ENCODE peak calls at places on chromosomes 6 and 20, in seven cellular contexts. L is AG04450; T is fibroblast of pulmonary artery; D is neural progenitor cell; X is psoas muscle; I is CD8-positive, alpha-beta memory T cell; K is adipocyte. Q is an unnamed sample.

GRCh38 chr6:39553811-39554802 is 171.1 kb downstream of the KIF6 start:
- DNase-seq in L (no peak), T (no peak), D (no peak), X (peak), I (no peak), K (no peak), Q (no peak)

GRCh38 chr6:148441454-148441911 is 98.8 kb downstream of the SASH1 start:
- DNase-seq in L (no peak), T (peak), D (no peak), X (no peak), I (no peak), K (peak), Q (no peak)

GRCh38 chr6:153449279-153449678 is 318.2 kb upstream of the RGS17 start:
- DNase-seq in L (no peak), T (no peak), D (no peak), X (no peak), I (no peak), K (no peak), Q (no peak)

GRCh38 chr20:48189177-48189576 is 403.9 kb upstream of the SULF2 start:
- DNase-seq in L (no peak), T (peak), D (peak), X (no peak), I (no peak), K (peak), Q (no peak)

GRCh38 chr20:24765316-24766142 is 183.5 kb upstream of the CST7 start:
- DNase-seq in L (no peak), T (no peak), D (no peak), X (no peak), I (no peak), K (no peak), Q (no peak)

GRCh38 chr6:158939255-158940170 is 60.5 kb downstream of the RSPH3 start:
- DNase-seq in L (no peak), T (no peak), D (peak), X (no peak), I (no peak), K (no peak), Q (no peak)

GRCh38 chr6:33856655-33857054 is 52.9 kb upstream of the MLN start:
- DNase-seq in L (no peak), T (no peak), D (no peak), X (no peak), I (peak), K (no peak), Q (no peak)

GRCh38 chr20:61718361-61718760 is 347.3 kb downstream of the TAF4 start:
- DNase-seq in L (no peak), T (no peak), D (no peak), X (no peak), I (no peak), K (no peak), Q (no peak)

GRCh38 chr6:11337306-11337705 is 104.8 kb upstream of the NEDD9 start:
- DNase-seq in L (no peak), T (no peak), D (no peak), X (no peak), I (no peak), K (no peak), Q (no peak)

GRCh38 chr20:64212750-64213149 is 42.8 kb upstream of the PCMTD2 start:
- DNase-seq in L (no peak), T (peak), D (no peak), X (peak), I (no peak), K (peak), Q (no peak)

GRCh38 chr6:142686719-142686996 is 258.3 kb downstream of the HIVEP2 start:
- DNase-seq in L (no peak), T (no peak), D (no peak), X (no peak), I (no peak), K (no peak), Q (no peak)

GRCh38 chr20:54078296-54078695 is 7.9 kb upstream of the BCAS1 start:
- DNase-seq in L (no peak), T (no peak), D (no peak), X (no peak), I (no peak), K (no peak), Q (no peak)

GRCh38 chr20:38151455-38151854 is 13.6 kb downstream of the TGM2 start:
- DNase-seq in L (no peak), T (no peak), D (no peak), X (no peak), I (no peak), K (no peak), Q (no peak)

GRCh38 chr6:55825402-55826051 is 49.9 kb downstream of the BMP5 start:
- DNase-seq in L (peak), T (peak), D (peak), X (no peak), I (no peak), K (peak), Q (peak)

GRCh38 chr20:45049438-45049837 is 51.5 kb downstream of the KCNS1 start:
- DNase-seq in L (no peak), T (no peak), D (no peak), X (no peak), I (no peak), K (no peak), Q (no peak)
- H3K4me3 ChIP-seq in L (no peak), T (no peak), D (no peak), X (no peak), I (no peak), K (no peak), Q (no peak)

GRCh38 chr20:46683620-46683938 is 5.7 kb downstream of the TP53RK start:
- DNase-seq in L (no peak), T (no peak), D (no peak), X (no peak), I (no peak), K (no peak), Q (no peak)

GRCh38 chr20:46683068-46683477 is 6.2 kb downstream of the TP53RK start:
- DNase-seq in L (no peak), T (peak), D (no peak), X (no peak), I (no peak), K (no peak), Q (no peak)

GRCh38 chr20:46681032-46681854 is 8.0 kb downstream of the TP53RK start:
- DNase-seq in L (no peak), T (peak), D (peak), X (no peak), I (peak), K (peak), Q (no peak)

GRCh38 chr20:46682063-46682821 is 7.0 kb downstream of the TP53RK start:
- DNase-seq in L (no peak), T (no peak), D (peak), X (no peak), I (no peak), K (no peak), Q (no peak)

DNA sequence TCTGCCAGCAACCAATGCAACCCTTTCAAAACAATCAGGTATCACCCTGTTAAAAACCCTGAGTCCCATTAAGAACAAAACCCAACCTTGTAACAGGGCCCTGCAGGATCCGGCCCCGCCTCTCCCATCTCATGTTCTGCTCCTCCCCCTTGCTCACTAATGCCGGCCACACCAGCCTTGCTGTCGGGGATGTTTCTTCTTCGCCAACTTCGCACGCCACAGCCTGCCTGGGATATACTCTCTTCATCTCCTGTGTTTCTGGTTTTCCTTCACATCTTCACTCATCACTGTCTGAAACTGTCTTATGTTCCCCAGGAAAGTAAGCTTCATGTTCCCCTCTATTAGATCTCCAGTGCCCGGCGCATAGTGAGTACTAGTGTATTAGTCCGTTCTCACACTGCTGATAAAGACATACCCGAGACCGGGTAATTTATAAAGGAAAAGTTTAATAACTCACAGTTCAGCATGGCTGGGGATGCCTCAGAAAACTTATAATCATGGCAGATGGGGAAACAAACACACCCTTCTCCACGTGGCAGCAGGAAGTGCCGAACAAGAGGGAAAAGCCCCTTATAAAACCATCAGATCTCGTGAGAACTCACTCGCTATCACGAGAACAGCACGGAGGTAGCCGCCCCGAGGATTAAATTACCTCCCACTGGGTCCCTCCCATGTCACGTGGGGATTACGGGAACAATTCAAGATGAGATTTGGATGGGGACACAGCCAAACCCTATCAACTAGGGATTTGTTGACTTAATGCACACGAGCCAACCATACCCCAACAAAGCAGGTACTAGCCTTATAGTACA is 5.1 kb downstream of the TP53RK start:
- DNase-seq in L (peak), T (peak), D (peak), X (peak), I (no peak), K (peak), Q (no peak)
- H3K4me3 ChIP-seq in L (peak), T (peak), D (peak), X (peak), I (no peak), K (peak), Q (peak)

GRCh38 chr6:108118791-108119211 is 44.3 kb upstream of the OSTM1 start:
- DNase-seq in L (no peak), T (no peak), D (peak), X (no peak), I (no peak), K (no peak), Q (no peak)
- H3K4me3 ChIP-seq in L (peak), T (peak), D (peak), X (peak), I (peak), K (peak), Q (peak)

GRCh38 chr6:87832025-87832825 is 130.2 kb upstream of the AKIRIN2 start:
- DNase-seq in L (no peak), T (peak), D (no peak), X (no peak), I (no peak), K (peak), Q (no peak)
- H3K4me3 ChIP-seq in L (peak), T (peak), D (no peak), X (peak), I (peak), K (peak), Q (peak)

GRCh38 chr6:125099211-125100017 is 54.2 kb upstream of the TPD52L1 start:
- DNase-seq in L (no peak), T (peak), D (peak), X (peak), I (no peak), K (peak), Q (no peak)
- H3K4me3 ChIP-seq in L (peak), T (peak), D (peak), X (peak), I (peak), K (peak), Q (peak)

GRCh38 chr6:12866422-12867029 is 150.0 kb downstream of the PHACTR1 start:
- DNase-seq in L (no peak), T (no peak), D (no peak), X (no peak), I (no peak), K (no peak), Q (no peak)

GRCh38 chr6:12870033-12870432 is 153.5 kb downstream of the PHACTR1 start:
- DNase-seq in L (no peak), T (no peak), D (no peak), X (no peak), I (no peak), K (no peak), Q (no peak)

GRCh38 chr6:12865117-12865516 is 148.6 kb downstream of the PHACTR1 start:
- DNase-seq in L (no peak), T (no peak), D (no peak), X (no peak), I (no peak), K (no peak), Q (no peak)

GRCh38 chr6:12861603-12862002 is 145.0 kb downstream of the PHACTR1 start:
- DNase-seq in L (no peak), T (no peak), D (no peak), X (no peak), I (no peak), K (no peak), Q (no peak)

GRCh38 chr6:12865782-12866181 is 149.2 kb downstream of the PHACTR1 start:
- DNase-seq in L (no peak), T (no peak), D (no peak), X (no peak), I (no peak), K (no peak), Q (no peak)
- H3K4me3 ChIP-seq in L (no peak), T (no peak), D (no peak), X (no peak), I (no peak), K (no peak), Q (no peak)

GRCh38 chr6:125346143-125346925 is 44.6 kb upstream of the HDDC2 start:
- DNase-seq in L (no peak), T (no peak), D (no peak), X (no peak), I (no peak), K (no peak), Q (no peak)
- H3K4me3 ChIP-seq in L (no peak), T (no peak), D (no peak), X (peak), I (no peak), K (no peak), Q (no peak)

DNA sequence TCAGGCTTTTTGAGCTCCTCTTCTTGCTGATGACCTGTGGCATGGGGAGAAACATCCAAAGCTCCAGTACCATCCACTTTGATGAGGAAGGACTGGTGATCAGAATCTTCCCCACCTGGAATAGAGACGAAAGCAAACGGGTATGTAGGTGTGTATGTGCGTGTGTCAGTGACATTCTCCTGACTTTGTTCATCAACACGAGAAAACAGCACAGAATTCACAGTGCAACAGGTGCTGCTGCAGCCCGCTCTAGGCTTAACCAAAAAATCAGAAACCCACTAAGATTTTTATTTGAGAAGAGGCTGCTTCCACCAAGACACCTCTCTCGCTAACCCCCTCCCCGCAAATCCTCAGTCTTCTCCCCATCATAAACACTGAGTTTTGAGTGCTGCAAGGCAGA is 8.1 kb downstream of the BNIP5 start:
- DNase-seq in L (no peak), T (no peak), D (no peak), X (no peak), I (no peak), K (no peak), Q (no peak)
- H3K4me3 ChIP-seq in L (no peak), T (no peak), D (no peak), X (no peak), I (no peak), K (no peak), Q (no peak)

GRCh38 chr6:41561386-41561785 is 15.2 kb downstream of the FOXP4 start:
- DNase-seq in L (no peak), T (no peak), D (no peak), X (no peak), I (no peak), K (no peak), Q (no peak)

GRCh38 chr6:41564448-41565142 is 18.4 kb downstream of the FOXP4 start:
- DNase-seq in L (no peak), T (no peak), D (no peak), X (no peak), I (no peak), K (no peak), Q (no peak)

GRCh38 chr6:41562633-41562975 is 16.4 kb downstream of the FOXP4 start:
- DNase-seq in L (no peak), T (no peak), D (no peak), X (no peak), I (no peak), K (no peak), Q (no peak)

GRCh38 chr6:41561931-41562632 is 15.9 kb downstream of the FOXP4 start:
- DNase-seq in L (no peak), T (no peak), D (no peak), X (no peak), I (no peak), K (no peak), Q (no peak)

GRCh38 chr6:41563060-41563776 is 17.0 kb downstream of the FOXP4 start:
- DNase-seq in L (no peak), T (no peak), D (no peak), X (no peak), I (no peak), K (no peak), Q (no peak)
- H3K4me3 ChIP-seq in L (no peak), T (no peak), D (no peak), X (no peak), I (no peak), K (no peak), Q (no peak)